ENCODE peak calls at places on chromosomes 1 and 21, in five cellular contexts. One of them, this sample, is unnamed.

GRCh38 chr1:92585831-92586230 is 99.1 kb upstream of the GFI1 start:
- DNase-seq in EH: no peak
- DNase-seq in H9: no peak
- DNase-seq in neural crest cell: no peak
- DNase-seq in activated CD8-positive, alpha-beta memory T cell treated with anti-CD3 and anti-CD28 coated beads, Interleukin-2, amount 10 ng/mL, durations not matched to agents 7 days and 5 days: no peak
- DNase-seq in this sample: no peak

GRCh38 chr1:157490337-157491165 is 61.8 kb downstream of the FCRL5 start:
- DNase-seq in neural crest cell: peak
- DNase-seq in activated CD8-positive, alpha-beta memory T cell treated with anti-CD3 and anti-CD28 coated beads, Interleukin-2, amount 10 ng/mL, durations not matched to agents 7 days and 5 days: peak
- DNase-seq in EH: peak
- DNase-seq in H9: peak
- DNase-seq in this sample: peak

GRCh38 chr1:114075082-114075481 is 78.6 kb downstream of the SYT6 start:
- DNase-seq in neural crest cell: no peak
- DNase-seq in EH: no peak
- DNase-seq in H9: no peak
- DNase-seq in activated CD8-positive, alpha-beta memory T cell treated with anti-CD3 and anti-CD28 coated beads, Interleukin-2, amount 10 ng/mL, durations not matched to agents 7 days and 5 days: no peak
- DNase-seq in this sample: no peak

GRCh38 chr1:173900427-173900826 is 16.7 kb downstream of the SERPINC1 start:
- DNase-seq in neural crest cell: no peak
- DNase-seq in EH: no peak
- DNase-seq in H9: no peak
- DNase-seq in activated CD8-positive, alpha-beta memory T cell treated with anti-CD3 and anti-CD28 coated beads, Interleukin-2, amount 10 ng/mL, durations not matched to agents 7 days and 5 days: no peak
- DNase-seq in this sample: no peak

GRCh38 chr21:26850116-26850643 is 5.0 kb upstream of the ADAMTS1 start:
- DNase-seq in H9: no peak
- DNase-seq in activated CD8-positive, alpha-beta memory T cell treated with anti-CD3 and anti-CD28 coated beads, Interleukin-2, amount 10 ng/mL, durations not matched to agents 7 days and 5 days: no peak
- DNase-seq in neural crest cell: no peak
- DNase-seq in EH: peak
- DNase-seq in this sample: peak

GRCh38 chr1:24536391-24536840 is 19.5 kb upstream of the NCMAP start:
- DNase-seq in neural crest cell: no peak
- DNase-seq in EH: peak
- DNase-seq in activated CD8-positive, alpha-beta memory T cell treated with anti-CD3 and anti-CD28 coated beads, Interleukin-2, amount 10 ng/mL, durations not matched to agents 7 days and 5 days: peak
- DNase-seq in H9: no peak
- DNase-seq in this sample: no peak

GRCh38 chr1:43525995-43526394 is 4.7 kb upstream of the PTPRF start:
- DNase-seq in EH: peak
- DNase-seq in activated CD8-positive, alpha-beta memory T cell treated with anti-CD3 and anti-CD28 coated beads, Interleukin-2, amount 10 ng/mL, durations not matched to agents 7 days and 5 days: no peak
- DNase-seq in neural crest cell: no peak
- DNase-seq in H9: no peak
- DNase-seq in this sample: no peak

GRCh38 chr1:198651685-198652400 is 13.0 kb downstream of the PTPRC start:
- DNase-seq in neural crest cell: no peak
- DNase-seq in H9: no peak
- DNase-seq in EH: no peak
- DNase-seq in activated CD8-positive, alpha-beta memory T cell treated with anti-CD3 and anti-CD28 coated beads, Interleukin-2, amount 10 ng/mL, durations not matched to agents 7 days and 5 days: no peak
- DNase-seq in this sample: no peak

GRCh38 chr1:47262787-47263413 is 30.9 kb upstream of the TAL1 start:
- DNase-seq in neural crest cell: peak
- DNase-seq in activated CD8-positive, alpha-beta memory T cell treated with anti-CD3 and anti-CD28 coated beads, Interleukin-2, amount 10 ng/mL, durations not matched to agents 7 days and 5 days: peak
- DNase-seq in EH: peak
- DNase-seq in H9: peak
- DNase-seq in this sample: peak

GRCh38 chr1:172851077-172851476 is 192.2 kb downstream of the FASLG start:
- DNase-seq in EH: peak
- DNase-seq in H9: peak
- DNase-seq in neural crest cell: no peak
- DNase-seq in activated CD8-positive, alpha-beta memory T cell treated with anti-CD3 and anti-CD28 coated beads, Interleukin-2, amount 10 ng/mL, durations not matched to agents 7 days and 5 days: no peak
- DNase-seq in this sample: no peak

GRCh38 chr1:167137285-167138192 is 43.7 kb downstream of the STYXL2 start:
- DNase-seq in H9: no peak
- DNase-seq in activated CD8-positive, alpha-beta memory T cell treated with anti-CD3 and anti-CD28 coated beads, Interleukin-2, amount 10 ng/mL, durations not matched to agents 7 days and 5 days: no peak
- DNase-seq in EH: no peak
- DNase-seq in neural crest cell: peak
- DNase-seq in this sample: no peak

GRCh38 chr1:88774151-88774556 is 90.1 kb downstream of the PKN2 start:
- DNase-seq in EH: peak
- DNase-seq in activated CD8-positive, alpha-beta memory T cell treated with anti-CD3 and anti-CD28 coated beads, Interleukin-2, amount 10 ng/mL, durations not matched to agents 7 days and 5 days: no peak
- DNase-seq in neural crest cell: no peak
- DNase-seq in H9: peak
- DNase-seq in this sample: no peak

GRCh38 chr1:101008229-101008628 is 17.4 kb downstream of the DPH5 start:
- DNase-seq in activated CD8-positive, alpha-beta memory T cell treated with anti-CD3 and anti-CD28 coated beads, Interleukin-2, amount 10 ng/mL, durations not matched to agents 7 days and 5 days: no peak
- DNase-seq in H9: no peak
- DNase-seq in neural crest cell: no peak
- DNase-seq in EH: no peak
- DNase-seq in this sample: no peak

GRCh38 chr1:34977210-34977471 is 8.0 kb downstream of the TMEM35B start:
- DNase-seq in EH: no peak
- DNase-seq in neural crest cell: no peak
- DNase-seq in H9: no peak
- DNase-seq in activated CD8-positive, alpha-beta memory T cell treated with anti-CD3 and anti-CD28 coated beads, Interleukin-2, amount 10 ng/mL, durations not matched to agents 7 days and 5 days: no peak
- DNase-seq in this sample: no peak

GRCh38 chr1:2642131-2642559 is 9.3 kb upstream of the MMEL1 start:
- DNase-seq in activated CD8-positive, alpha-beta memory T cell treated with anti-CD3 and anti-CD28 coated beads, Interleukin-2, amount 10 ng/mL, durations not matched to agents 7 days and 5 days: no peak
- DNase-seq in H9: no peak
- DNase-seq in EH: no peak
- DNase-seq in neural crest cell: no peak
- DNase-seq in this sample: peak

GRCh38 chr1:222843434-222844107 is 28.7 kb downstream of the DISP1 start:
- DNase-seq in neural crest cell: no peak
- DNase-seq in EH: no peak
- DNase-seq in activated CD8-positive, alpha-beta memory T cell treated with anti-CD3 and anti-CD28 coated beads, Interleukin-2, amount 10 ng/mL, durations not matched to agents 7 days and 5 days: no peak
- DNase-seq in H9: no peak
- DNase-seq in this sample: no peak

GRCh38 chr1:149887456-149888159 is 11.8 kb upstream of the BOLA1 start:
- DNase-seq in EH: peak
- DNase-seq in neural crest cell: peak
- DNase-seq in activated CD8-positive, alpha-beta memory T cell treated with anti-CD3 and anti-CD28 coated beads, Interleukin-2, amount 10 ng/mL, durations not matched to agents 7 days and 5 days: peak
- DNase-seq in H9: peak
- DNase-seq in this sample: peak

GRCh38 chr1:156128749-156129682 is 14.5 kb downstream of the LMNA start:
- DNase-seq in EH: peak
- DNase-seq in neural crest cell: no peak
- DNase-seq in activated CD8-positive, alpha-beta memory T cell treated with anti-CD3 and anti-CD28 coated beads, Interleukin-2, amount 10 ng/mL, durations not matched to agents 7 days and 5 days: no peak
- DNase-seq in H9: no peak
- DNase-seq in this sample: no peak

GRCh38 chr1:190022709-190023108 is 455.0 kb downstream of the BRINP3 start:
- DNase-seq in EH: no peak
- DNase-seq in activated CD8-positive, alpha-beta memory T cell treated with anti-CD3 and anti-CD28 coated beads, Interleukin-2, amount 10 ng/mL, durations not matched to agents 7 days and 5 days: no peak
- DNase-seq in neural crest cell: no peak
- DNase-seq in H9: no peak
- DNase-seq in this sample: no peak

GRCh38 chr1:158362501-158362900 is 8.8 kb downstream of the CD1E start:
- DNase-seq in activated CD8-positive, alpha-beta memory T cell treated with anti-CD3 and anti-CD28 coated beads, Interleukin-2, amount 10 ng/mL, durations not matched to agents 7 days and 5 days: no peak
- DNase-seq in neural crest cell: no peak
- DNase-seq in H9: no peak
- DNase-seq in EH: no peak
- DNase-seq in this sample: no peak

GRCh38 chr1:6185635-6186382 is 5.7 kb upstream of the CHD5 start:
- DNase-seq in EH: peak
- DNase-seq in H9: peak
- DNase-seq in neural crest cell: no peak
- DNase-seq in activated CD8-positive, alpha-beta memory T cell treated with anti-CD3 and anti-CD28 coated beads, Interleukin-2, amount 10 ng/mL, durations not matched to agents 7 days and 5 days: peak
- DNase-seq in this sample: peak

GRCh38 chr1:19311931-19312781 is at the start of the genes AKR7A2 and SLC66A1:
- DNase-seq in EH: peak
- DNase-seq in neural crest cell: peak
- DNase-seq in activated CD8-positive, alpha-beta memory T cell treated with anti-CD3 and anti-CD28 coated beads, Interleukin-2, amount 10 ng/mL, durations not matched to agents 7 days and 5 days: peak
- DNase-seq in H9: peak
- DNase-seq in this sample: peak

GRCh38 chr1:230231739-230232075 is 164.7 kb downstream of the GALNT2 start:
- DNase-seq in neural crest cell: no peak
- DNase-seq in EH: peak
- DNase-seq in activated CD8-positive, alpha-beta memory T cell treated with anti-CD3 and anti-CD28 coated beads, Interleukin-2, amount 10 ng/mL, durations not matched to agents 7 days and 5 days: peak
- DNase-seq in H9: no peak
- DNase-seq in this sample: no peak

GRCh38 chr1:12600335-12600734 is 17.7 kb downstream of the DHRS3 start:
- DNase-seq in neural crest cell: no peak
- DNase-seq in activated CD8-positive, alpha-beta memory T cell treated with anti-CD3 and anti-CD28 coated beads, Interleukin-2, amount 10 ng/mL, durations not matched to agents 7 days and 5 days: no peak
- DNase-seq in H9: no peak
- DNase-seq in EH: no peak
- DNase-seq in this sample: no peak

GRCh38 chr1:211259596-211260126 is 495 bp downstream of the RCOR3 start:
- DNase-seq in EH: no peak
- DNase-seq in activated CD8-positive, alpha-beta memory T cell treated with anti-CD3 and anti-CD28 coated beads, Interleukin-2, amount 10 ng/mL, durations not matched to agents 7 days and 5 days: no peak
- DNase-seq in H9: no peak
- DNase-seq in neural crest cell: no peak
- DNase-seq in this sample: peak

GRCh38 chr1:234681065-234681464 is 71.1 kb upstream of the IRF2BP2 start:
- DNase-seq in H9: no peak
- DNase-seq in EH: no peak
- DNase-seq in activated CD8-positive, alpha-beta memory T cell treated with anti-CD3 and anti-CD28 coated beads, Interleukin-2, amount 10 ng/mL, durations not matched to agents 7 days and 5 days: no peak
- DNase-seq in neural crest cell: no peak
- DNase-seq in this sample: no peak

GRCh38 chr1:195894411-195894810 is 713.8 kb downstream of the KCNT2 start:
- DNase-seq in activated CD8-positive, alpha-beta memory T cell treated with anti-CD3 and anti-CD28 coated beads, Interleukin-2, amount 10 ng/mL, durations not matched to agents 7 days and 5 days: no peak
- DNase-seq in neural crest cell: no peak
- DNase-seq in EH: peak
- DNase-seq in H9: no peak
- DNase-seq in this sample: no peak

GRCh38 chr1:93607814-93608187 is 73.8 kb downstream of the BCAR3 start:
- DNase-seq in activated CD8-positive, alpha-beta memory T cell treated with anti-CD3 and anti-CD28 coated beads, Interleukin-2, amount 10 ng/mL, durations not matched to agents 7 days and 5 days: peak
- DNase-seq in H9: no peak
- DNase-seq in neural crest cell: no peak
- DNase-seq in EH: peak
- DNase-seq in this sample: no peak

GRCh38 chr1:91670781-91671180 is 170.1 kb downstream of the CDC7 start:
- DNase-seq in neural crest cell: no peak
- DNase-seq in EH: no peak
- DNase-seq in H9: no peak
- DNase-seq in activated CD8-positive, alpha-beta memory T cell treated with anti-CD3 and anti-CD28 coated beads, Interleukin-2, amount 10 ng/mL, durations not matched to agents 7 days and 5 days: no peak
- DNase-seq in this sample: no peak

GRCh38 chr1:59072017-59072947 is 224.6 kb upstream of the FGGY start:
- DNase-seq in activated CD8-positive, alpha-beta memory T cell treated with anti-CD3 and anti-CD28 coated beads, Interleukin-2, amount 10 ng/mL, durations not matched to agents 7 days and 5 days: no peak
- DNase-seq in neural crest cell: no peak
- DNase-seq in H9: peak
- DNase-seq in EH: peak
- DNase-seq in this sample: no peak

GRCh38 chr21:39561128-39561527 is 51.6 kb upstream of the B3GALT5 start:
- DNase-seq in EH: no peak
- DNase-seq in activated CD8-positive, alpha-beta memory T cell treated with anti-CD3 and anti-CD28 coated beads, Interleukin-2, amount 10 ng/mL, durations not matched to agents 7 days and 5 days: no peak
- DNase-seq in H9: no peak
- DNase-seq in neural crest cell: no peak
- DNase-seq in this sample: no peak

GRCh38 chr1:63865561-63865960 is 91.7 kb downstream of the ROR1 start:
- DNase-seq in neural crest cell: no peak
- DNase-seq in activated CD8-positive, alpha-beta memory T cell treated with anti-CD3 and anti-CD28 coated beads, Interleukin-2, amount 10 ng/mL, durations not matched to agents 7 days and 5 days: no peak
- DNase-seq in EH: no peak
- DNase-seq in H9: no peak
- DNase-seq in this sample: no peak

GRCh38 chr1:30005972-30006619 is 717.3 kb downstream of the MATN1 start:
- DNase-seq in H9: peak
- DNase-seq in neural crest cell: no peak
- DNase-seq in EH: no peak
- DNase-seq in activated CD8-positive, alpha-beta memory T cell treated with anti-CD3 and anti-CD28 coated beads, Interleukin-2, amount 10 ng/mL, durations not matched to agents 7 days and 5 days: no peak
- DNase-seq in this sample: no peak

GRCh38 chr1:114854693-114855320 is at the start of gene SYCP1:
- DNase-seq in H9: peak
- DNase-seq in EH: no peak
- DNase-seq in neural crest cell: no peak
- DNase-seq in activated CD8-positive, alpha-beta memory T cell treated with anti-CD3 and anti-CD28 coated beads, Interleukin-2, amount 10 ng/mL, durations not matched to agents 7 days and 5 days: no peak
- DNase-seq in this sample: no peak

GRCh38 chr1:37676281-37677243 is 15.8 kb upstream of the CDCA8 start:
- DNase-seq in H9: no peak
- DNase-seq in activated CD8-positive, alpha-beta memory T cell treated with anti-CD3 and anti-CD28 coated beads, Interleukin-2, amount 10 ng/mL, durations not matched to agents 7 days and 5 days: no peak
- DNase-seq in EH: peak
- DNase-seq in neural crest cell: no peak
- DNase-seq in this sample: peak

This sample was measured in RPMI8226.